ENCODE peak calls at places on chromosomes 4 and X, in four cellular contexts. R is HCT116, Q is GM23338, T is esophagus muscularis mucosa. M is an unnamed sample.

GRCh38 chr4:139968831-139969230 is 185.2 kb downstream of the MAML3 start:
- DNase-seq in Q (no peak), T (no peak), R (no peak), M (no peak)

GRCh38 chr4:3290889-3291321 is 1.9 kb upstream of the RGS12 start:
- DNase-seq in T (no peak), Q (no peak), R (no peak), M (no peak)

GRCh38 chr4:37865450-37865849 is 25.4 kb upstream of the TBC1D1 start:
- DNase-seq in Q (no peak), R (no peak), T (no peak), M (no peak)

GRCh38 chr4:186887211-186887785 is 163.6 kb upstream of the FAT1 start:
- DNase-seq in Q (peak), T (peak), R (no peak), M (no peak)

GRCh38 chr4:25654971-25655963 is at the start of gene SLC34A2:
- DNase-seq in T (no peak), R (no peak), Q (peak), M (no peak)

GRCh38 chr4:109729155-109729562 is 711 bp downstream of the PLA2G12A start:
- DNase-seq in Q (peak), R (no peak), T (no peak), M (no peak)

GRCh38 chr4:48255959-48256342 is 13.7 kb downstream of the TEC start:
- DNase-seq in Q (no peak), R (no peak), T (no peak), M (no peak)

GRCh38 chr4:128566688-128567087 is 242.8 kb upstream of the JADE1 start:
- DNase-seq in T (no peak), R (no peak), Q (no peak), M (no peak)

GRCh38 chrX:31213941-31214340 is 142.1 kb upstream of the FTHL17 start:
- DNase-seq in T (no peak), R (no peak), Q (peak), M (no peak)

GRCh38 chr4:17030543-17030942 is 132.1 kb upstream of the LDB2 start:
- DNase-seq in Q (no peak), R (peak), T (peak), M (no peak)

GRCh38 chrX:87525771-87526229 is 8.2 kb downstream of the KLHL4 start:
- DNase-seq in Q (no peak), T (no peak), R (no peak), M (no peak)

GRCh38 chrX:23202316-23202715 is 132.3 kb upstream of the PTCHD1 start:
- DNase-seq in R (no peak), T (no peak), Q (peak), M (no peak)

GRCh38 chrX:41335590-41336331 is 1.8 kb downstream of the DDX3X start:
- DNase-seq in T (no peak), Q (no peak), R (no peak), M (no peak)

GRCh38 chr4:173013232-173013932 is 155.2 kb upstream of the GALNT7 start:
- DNase-seq in T (no peak), R (no peak), Q (peak), M (no peak)

GRCh38 chrX:136065044-136065671 is 79.9 kb downstream of the SLC9A6 start:
- DNase-seq in T (no peak), R (no peak), Q (no peak), M (no peak)

GRCh38 chrX:134167804-134168203 is 69.2 kb upstream of the CCDC160 start:
- DNase-seq in Q (no peak), T (no peak), R (no peak), M (no peak)

GRCh38 chr4:72909461-72909860 is 160.1 kb downstream of the COX18 start:
- DNase-seq in R (no peak), T (no peak), Q (peak), M (no peak)

GRCh38 chrX:16839852-16840460 is 30.2 kb downstream of the RBBP7 start:
- DNase-seq in R (no peak), Q (no peak), T (no peak), M (no peak)
- TF ChIP-seq POLR2AphosphoS5 in R (no peak), Q (no peak), T (peak), M (no peak)

GRCh38 chr4:150725957-150726523 is 144.1 kb downstream of the MAB21L2 start:
- DNase-seq in T (no peak), Q (no peak), R (no peak), M (no peak)

GRCh38 chr4:150717952-150718351 is 136.0 kb downstream of the MAB21L2 start:
- DNase-seq in T (no peak), Q (no peak), R (no peak), M (no peak)

GRCh38 chr4:150723727-150724411 is 141.9 kb downstream of the MAB21L2 start:
- DNase-seq in R (no peak), T (no peak), Q (no peak), M (no peak)

GRCh38 chr4:150720973-150721518 is 139.1 kb downstream of the MAB21L2 start:
- DNase-seq in Q (no peak), R (no peak), T (no peak), M (no peak)

GRCh38 chr4:150722908-150723362 is 141.0 kb downstream of the MAB21L2 start:
- DNase-seq in T (peak), R (no peak), Q (peak), M (peak)
- TF ChIP-seq CTCF in T (no peak), R (no peak), Q (peak), M (no peak)

GRCh38 chr4:165967486-165967885 is 94.4 kb downstream of the TLL1 start:
- DNase-seq in Q (no peak), R (no peak), T (no peak), M (no peak)
- TF ChIP-seq POLR2AphosphoS5 in Q (no peak), R (no peak), T (no peak), M (no peak)

DNA sequence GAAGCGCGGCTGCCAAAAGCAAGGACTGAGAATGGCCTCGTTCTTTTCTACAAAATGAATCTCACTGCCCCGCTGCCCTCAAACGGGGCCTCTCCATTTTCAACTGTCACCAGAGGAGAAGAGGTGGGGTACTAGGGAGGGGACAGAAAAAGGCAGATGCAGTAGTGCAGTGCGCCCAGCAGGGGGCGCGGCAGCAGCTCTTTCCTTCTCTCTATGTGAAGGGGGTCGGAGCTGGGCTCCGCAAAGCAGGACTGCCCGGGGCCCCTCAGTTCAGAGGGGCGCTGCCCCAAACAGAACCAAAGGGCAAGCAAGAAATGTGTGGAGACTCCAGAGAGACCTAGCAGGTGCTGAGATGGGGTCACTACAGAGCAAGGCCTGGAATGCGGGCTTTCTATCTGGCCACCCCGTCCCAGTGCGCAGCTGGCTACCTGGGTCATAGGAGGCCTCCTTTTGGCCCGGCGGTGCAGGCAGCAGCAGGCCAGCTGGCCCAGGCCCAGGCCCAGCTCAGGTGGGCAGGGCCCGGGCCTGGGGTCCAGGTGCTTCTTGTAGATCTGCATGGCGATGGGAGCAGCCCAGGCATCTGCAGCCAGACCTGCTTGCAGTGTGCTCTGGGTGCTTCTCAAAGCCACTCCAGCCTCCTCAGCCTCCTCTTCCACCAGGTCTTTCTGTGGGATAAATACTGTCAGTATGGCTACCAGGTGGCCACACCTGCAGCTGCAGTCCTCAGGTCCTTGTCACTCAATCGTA is 5.9 kb downstream of the IRAK1 start:
- DNase-seq in T (no peak), R (no peak), Q (peak), M (no peak)
- TF ChIP-seq CTCF in T (peak), R (peak), Q (peak), M (peak)

DNA sequence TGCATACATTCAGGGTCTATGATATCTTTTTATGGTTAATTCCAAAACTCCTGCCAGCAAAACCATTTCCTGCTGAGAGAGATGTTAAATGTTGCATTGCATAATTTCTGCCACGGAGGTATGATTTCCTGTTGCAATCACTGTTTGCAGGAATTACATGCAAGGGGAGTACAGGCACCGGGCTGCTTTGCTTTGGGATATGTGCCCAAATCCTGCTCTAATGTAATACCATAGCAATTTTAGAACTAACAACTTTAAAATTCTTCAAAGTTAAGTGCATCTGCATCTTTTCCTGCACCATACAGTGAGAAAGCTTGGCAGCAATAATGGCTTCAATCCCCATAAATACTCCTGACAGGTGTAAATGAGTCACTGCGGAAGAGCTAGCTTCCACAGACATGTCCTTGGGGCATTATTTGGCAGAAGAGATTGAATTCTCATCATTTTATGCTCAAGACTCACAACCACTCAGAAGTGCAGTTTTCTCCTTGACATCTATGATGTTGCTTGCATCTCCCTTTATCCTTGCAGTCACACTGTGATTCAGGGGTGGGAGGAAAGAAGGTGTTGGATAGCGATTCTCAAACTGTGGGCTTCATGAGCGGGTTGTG is 29.6 kb downstream of the TRIM2 start:
- DNase-seq in T (no peak), Q (no peak), R (peak), M (no peak)
- TF ChIP-seq POLR2AphosphoS5 in T (peak), Q (no peak), R (peak), M (no peak)

DNA sequence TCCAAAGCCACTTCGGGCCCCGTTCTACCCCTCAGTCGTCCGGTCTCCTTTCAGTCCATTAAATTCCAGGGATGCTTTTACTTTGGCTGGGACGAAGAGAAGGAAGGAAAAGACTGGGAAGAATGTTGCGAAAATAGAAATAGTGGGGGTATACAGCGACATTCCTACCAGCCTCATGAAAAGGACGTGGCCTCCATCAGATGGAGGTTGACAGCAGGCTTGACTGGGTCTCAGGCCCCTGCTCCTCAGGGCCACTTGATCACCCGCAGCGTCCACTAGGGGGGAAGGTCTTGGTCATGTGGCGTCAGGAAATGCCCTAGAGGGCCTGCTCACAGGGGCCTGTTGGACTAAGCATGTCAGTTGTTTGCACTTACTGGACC is 671 bp upstream of the ANKRD50 start:
- DNase-seq in R (peak), Q (no peak), T (no peak), M (peak)
- TF ChIP-seq CTCF in R (peak), Q (peak), T (peak), M (peak)

M was measured in suprapubic skin.